ENCODE peak calls at places on chromosomes 4 and X, in eight cellular contexts. G is spleen; W is CD8-positive, alpha-beta T cell; F is left lung; A is lower leg skin; S is omental fat pad; O is epithelial cell of esophagus; N is progenitor cell of endocrine pancreas. Y is an unnamed sample.

GRCh38 chr4:6009452-6009851 is 8.8 kb downstream of the C4orf50 start:
- DNase-seq in F (no peak), N (no peak), A (no peak), S (no peak), G (no peak), O (no peak), W (no peak), Y (no peak)

GRCh38 chr4:37324526-37324925 is 80.0 kb downstream of the NWD2 start:
- DNase-seq in S (no peak), O (no peak), A (no peak), N (no peak), W (no peak), G (no peak), F (no peak), Y (no peak)

GRCh38 chrX:82816572-82816971 is 691.5 kb upstream of the POU3F4 start:
- DNase-seq in A (no peak), S (no peak), F (no peak), O (peak), W (no peak), G (no peak), N (no peak), Y (no peak)

GRCh38 chrX:8341814-8342590 is 122.6 kb upstream of the VCX3B start:
- DNase-seq in S (no peak), A (no peak), G (no peak), O (peak), W (no peak), N (no peak), F (no peak), Y (no peak)

GRCh38 chrX:56763556-56764152 is 34.6 kb downstream of the NBDY start:
- DNase-seq in S (peak), A (peak), O (no peak), G (peak), F (peak), W (peak), N (no peak), Y (no peak)

GRCh38 chr4:155249036-155249566 is 40.7 kb downstream of the NPY2R start:
- DNase-seq in N (no peak), F (no peak), G (no peak), W (no peak), O (peak), A (no peak), S (no peak), Y (no peak)

GRCh38 chrX:46575991-46576392 is 2.4 kb downstream of the CHST7 start:
- DNase-seq in A (peak), S (no peak), O (peak), W (no peak), F (no peak), N (no peak), G (no peak), Y (no peak)

GRCh38 chrX:108464604-108465003 is 25.0 kb downstream of the COL4A5 start:
- DNase-seq in S (no peak), F (no peak), O (no peak), W (no peak), A (no peak), N (no peak), G (no peak), Y (no peak)

GRCh38 chr4:140092094-140092820 is 61.7 kb downstream of the MAML3 start:
- DNase-seq in G (peak), S (no peak), F (no peak), N (no peak), A (peak), W (no peak), O (peak), Y (no peak)

GRCh38 chr4:72286185-72286584 is 254.4 kb downstream of the NPFFR2 start:
- DNase-seq in F (no peak), O (peak), W (no peak), S (no peak), A (no peak), N (no peak), G (no peak), Y (no peak)

GRCh38 chr4:105050896-105051295 is 95.8 kb upstream of the TET2 start:
- DNase-seq in S (no peak), A (no peak), N (no peak), O (peak), W (no peak), G (no peak), F (no peak), Y (no peak)

GRCh38 chr4:2858451-2859217 is 15.0 kb downstream of the ADD1 start:
- DNase-seq in A (no peak), G (no peak), N (no peak), F (no peak), S (no peak), O (no peak), W (no peak), Y (no peak)

GRCh38 chrX:19566359-19567141 is 51.2 kb upstream of the MAP3K15 start:
- DNase-seq in W (no peak), F (no peak), O (no peak), S (no peak), A (no peak), N (no peak), G (no peak), Y (no peak)

GRCh38 chrX:1582686-1583437 is 8.5 kb upstream of the AKAP17A start:
- DNase-seq in S (no peak), A (no peak), W (peak), G (no peak), O (peak), N (no peak), F (no peak), Y (no peak)

GRCh38 chrX:111284615-111285294 is 14.5 kb upstream of the CAPN6 start:
- DNase-seq in A (no peak), N (no peak), F (no peak), S (no peak), G (no peak), W (no peak), O (no peak), Y (no peak)

GRCh38 chr4:7646384-7647061 is 211.8 kb upstream of the PSAPL1 start:
- DNase-seq in A (no peak), W (no peak), O (no peak), G (no peak), N (no peak), S (no peak), F (no peak), Y (no peak)

GRCh38 chrX:17643528-17643927 is 93.8 kb upstream of the SCML1 start:
- DNase-seq in F (no peak), S (no peak), A (no peak), N (no peak), G (no peak), O (no peak), W (no peak), Y (no peak)

GRCh38 chrX:136687457-136687856 is 39.5 kb downstream of the CD40LG start:
- DNase-seq in G (no peak), W (no peak), F (no peak), A (no peak), O (no peak), N (no peak), S (no peak), Y (no peak)

GRCh38 chr4:67393699-67394281 is 151.5 kb downstream of the CENPC start:
- DNase-seq in A (no peak), S (no peak), F (no peak), N (no peak), G (no peak), O (peak), W (no peak), Y (no peak)

GRCh38 chrX:102154218-102154860 is 1.4 kb downstream of the BEX5 start:
- DNase-seq in W (no peak), G (no peak), S (no peak), O (no peak), A (no peak), N (no peak), F (no peak), Y (no peak)

GRCh38 chr4:25775166-25775565 is 87.6 kb downstream of the SEL1L3 start:
- DNase-seq in O (no peak), N (no peak), F (no peak), W (no peak), G (no peak), S (no peak), A (no peak), Y (no peak)

GRCh38 chr4:146428298-146428697 is 93.4 kb downstream of the SLC10A7 start:
- DNase-seq in S (no peak), N (no peak), A (no peak), F (no peak), W (no peak), G (no peak), O (no peak), Y (no peak)

GRCh38 chr4:963276-964225 is 9.8 kb downstream of the DGKQ start:
- DNase-seq in S (no peak), A (peak), O (no peak), F (no peak), W (no peak), N (no peak), G (peak), Y (no peak)

GRCh38 chr4:2295535-2296442 is 33.9 kb upstream of the MXD4 start:
- DNase-seq in S (no peak), W (peak), O (no peak), G (peak), A (peak), F (no peak), N (no peak), Y (peak)

GRCh38 chr4:5710065-5710961 is 688 bp upstream of the EVC start:
- DNase-seq in O (peak), N (no peak), F (no peak), G (no peak), S (no peak), A (peak), W (no peak), Y (no peak)

GRCh38 chrX:24294619-24295018 is 19.2 kb downstream of the SUPT20HL2 start:
- DNase-seq in A (no peak), S (no peak), O (no peak), G (no peak), F (no peak), W (no peak), N (no peak), Y (no peak)
- TF ChIP-seq CTCF in A (no peak), S (no peak), O (peak), G (no peak), F (no peak), W (no peak), N (peak), Y (peak)

DNA sequence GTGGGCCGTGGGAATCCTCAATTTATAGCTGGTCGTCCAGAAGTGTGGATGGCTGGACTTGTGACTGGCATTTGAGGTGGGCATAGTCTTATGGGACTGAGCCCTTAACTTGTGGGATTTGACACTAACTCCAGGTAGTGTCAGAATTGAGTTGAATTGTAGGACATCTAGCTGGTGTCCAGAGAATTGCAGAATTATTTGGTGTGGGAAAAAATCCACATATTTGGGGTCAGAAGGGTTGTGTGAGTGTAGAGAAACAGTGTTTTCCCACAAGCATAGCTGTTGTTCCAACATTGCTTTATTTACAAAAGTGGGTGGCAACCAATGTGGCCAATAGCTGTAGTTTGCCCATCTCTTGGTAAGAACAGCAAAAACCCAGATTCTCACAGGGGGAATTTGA is 91.3 kb downstream of the MOSPD2 start:
- DNase-seq in N (no peak), A (no peak), O (peak), F (no peak), G (no peak), W (no peak), S (no peak), Y (no peak)
- TF ChIP-seq CTCF in N (no peak), A (no peak), O (no peak), F (no peak), G (no peak), W (no peak), S (no peak), Y (no peak)

GRCh38 chr4:18022572-18023039 is 1.1 kb upstream of the LCORL start:
- DNase-seq in A (no peak), N (no peak), W (no peak), O (peak), S (no peak), G (no peak), F (no peak), Y (no peak)

GRCh38 chr4:18021720-18022571 is at the start of gene LCORL:
- DNase-seq in W (peak), O (peak), S (peak), N (peak), G (peak), A (peak), F (peak), Y (peak)

GRCh38 chr4:18020145-18020670 is 1.3 kb downstream of the LCORL start:
- DNase-seq in O (peak), S (no peak), N (no peak), A (no peak), W (no peak), F (no peak), G (no peak), Y (no peak)

GRCh38 chr4:18021470-18021719 is 160 bp downstream of the LCORL start:
- DNase-seq in O (no peak), G (no peak), W (no peak), A (no peak), F (no peak), N (no peak), S (no peak), Y (no peak)

GRCh38 chr4:18020671-18021469 is 685 bp downstream of the LCORL start:
- DNase-seq in G (peak), W (peak), S (peak), F (peak), N (peak), A (peak), O (peak), Y (peak)
- TF ChIP-seq CTCF in G (no peak), W (no peak), S (no peak), F (no peak), N (peak), A (no peak), O (no peak), Y (peak)

GRCh38 chr4:110587666-110588285 is 35.1 kb downstream of the PITX2 start:
- DNase-seq in S (no peak), A (no peak), G (no peak), W (no peak), F (no peak), N (no peak), O (no peak), Y (no peak)

GRCh38 chr4:110586137-110586850 is 36.6 kb downstream of the PITX2 start:
- DNase-seq in F (no peak), A (no peak), W (no peak), S (no peak), O (peak), N (no peak), G (no peak), Y (no peak)

DNA sequence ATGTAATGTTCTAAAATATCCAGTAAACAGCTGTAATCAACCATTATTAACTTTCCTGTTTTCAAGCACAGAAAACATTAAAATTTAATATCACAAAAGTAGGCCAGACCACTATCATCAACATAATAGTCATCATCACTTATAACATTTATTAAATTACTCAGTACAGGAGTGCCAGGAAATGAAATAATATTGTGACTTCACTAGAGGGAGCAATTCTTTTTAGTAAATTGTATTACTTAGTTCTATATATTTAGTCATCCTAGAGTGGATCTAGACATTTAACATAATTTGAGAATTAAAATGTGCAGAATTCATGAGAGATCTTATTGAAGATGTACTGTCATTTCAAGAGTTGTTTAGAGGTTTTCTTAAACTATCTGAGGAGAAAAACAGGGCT is 33.6 kb downstream of the PITX2 start:
- DNase-seq in A (no peak), O (no peak), N (no peak), W (no peak), F (no peak), S (no peak), G (no peak), Y (no peak)
- TF ChIP-seq CTCF in A (no peak), O (no peak), N (no peak), W (no peak), F (no peak), S (no peak), G (no peak), Y (peak)

GRCh38 chr4:171814545-171814944 is 1.3 kb downstream of the GALNTL6 start:
- DNase-seq in F (no peak), G (no peak), A (no peak), W (no peak), S (no peak), O (no peak), N (no peak), Y (no peak)

GRCh38 chr4:171813195-171813955 is at the start of gene GALNTL6:
- DNase-seq in F (no peak), O (peak), N (no peak), A (no peak), S (no peak), W (no peak), G (peak), Y (peak)

GRCh38 chr4:171812377-171813194 is 618 bp upstream of the GALNTL6 start:
- DNase-seq in F (no peak), O (no peak), G (peak), A (no peak), N (no peak), S (no peak), W (no peak), Y (peak)

GRCh38 chr4:171809854-171810253 is 3.4 kb upstream of the GALNTL6 start:
- DNase-seq in W (no peak), S (no peak), G (no peak), O (no peak), A (no peak), F (no peak), N (no peak), Y (no peak)
- TF ChIP-seq CTCF in W (no peak), S (no peak), G (no peak), O (no peak), A (no peak), F (no peak), N (no peak), Y (no peak)